ENCODE peak calls at places on chromosomes 12 and 14, in six cellular contexts. One of them, this sample, is unnamed.

GRCh38 chr12:76031081-76031413 is 529 bp downstream of the PHLDA1 start:
- DNase-seq in MM.1S: no peak
- DNase-seq in CD4-positive, alpha-beta memory T cell: no peak
- DNase-seq in cardiac muscle cell: no peak
- DNase-seq in lung: no peak
- DNase-seq in CD8-positive, alpha-beta memory T cell: no peak
- DNase-seq in this sample: no peak

GRCh38 chr14:88518592-88519512 is 36.0 kb downstream of the PTPN21 start:
- DNase-seq in MM.1S: peak; percentile 14
- DNase-seq in CD4-positive, alpha-beta memory T cell: no peak
- DNase-seq in cardiac muscle cell: no peak
- DNase-seq in lung: no peak
- DNase-seq in CD8-positive, alpha-beta memory T cell: no peak
- DNase-seq in this sample: no peak

GRCh38 chr12:69275471-69275891 is 36.1 kb downstream of the CPSF6 start:
- DNase-seq in MM.1S: no peak
- DNase-seq in CD4-positive, alpha-beta memory T cell: peak; percentile 43
- DNase-seq in cardiac muscle cell: peak; percentile 21
- DNase-seq in lung: no peak
- DNase-seq in CD8-positive, alpha-beta memory T cell: no peak
- DNase-seq in this sample: peak; percentile 73

GRCh38 chr12:58906917-58907316 is 13.4 kb downstream of the LRIG3 start:
- DNase-seq in MM.1S: no peak
- DNase-seq in CD4-positive, alpha-beta memory T cell: no peak
- DNase-seq in cardiac muscle cell: no peak
- DNase-seq in lung: no peak
- DNase-seq in CD8-positive, alpha-beta memory T cell: no peak
- DNase-seq in this sample: no peak

GRCh38 chr12:64578556-64578955 is 31.7 kb upstream of the RASSF3 start:
- DNase-seq in MM.1S: no peak
- DNase-seq in CD4-positive, alpha-beta memory T cell: no peak
- DNase-seq in cardiac muscle cell: no peak
- DNase-seq in lung: no peak
- DNase-seq in CD8-positive, alpha-beta memory T cell: no peak
- DNase-seq in this sample: no peak

GRCh38 chr14:100750762-100751699 is 24.3 kb downstream of the DLK1 start:
- DNase-seq in MM.1S: no peak
- DNase-seq in CD4-positive, alpha-beta memory T cell: no peak
- DNase-seq in cardiac muscle cell: no peak
- DNase-seq in lung: no peak
- DNase-seq in CD8-positive, alpha-beta memory T cell: no peak
- DNase-seq in this sample: no peak

GRCh38 chr12:49346659-49347306 is at the start of gene DNAJC22:
- DNase-seq in MM.1S: peak; percentile 7
- DNase-seq in CD4-positive, alpha-beta memory T cell: peak; percentile 30
- DNase-seq in cardiac muscle cell: peak; percentile 34
- DNase-seq in lung: no peak
- DNase-seq in CD8-positive, alpha-beta memory T cell: no peak
- DNase-seq in this sample: no peak

GRCh38 chr14:95337052-95337595 is 17.4 kb upstream of the CLMN start:
- DNase-seq in MM.1S: no peak
- DNase-seq in CD4-positive, alpha-beta memory T cell: no peak
- DNase-seq in cardiac muscle cell: no peak
- DNase-seq in lung: no peak
- DNase-seq in CD8-positive, alpha-beta memory T cell: no peak
- DNase-seq in this sample: no peak

GRCh38 chr14:50837271-50837670 is 6.3 kb upstream of the NIN start:
- DNase-seq in MM.1S: no peak
- DNase-seq in CD4-positive, alpha-beta memory T cell: no peak
- DNase-seq in cardiac muscle cell: no peak
- DNase-seq in lung: no peak
- DNase-seq in CD8-positive, alpha-beta memory T cell: no peak
- DNase-seq in this sample: no peak

GRCh38 chr12:42809226-42809625 is 219.7 kb upstream of the PRICKLE1 start:
- DNase-seq in MM.1S: no peak
- DNase-seq in CD4-positive, alpha-beta memory T cell: no peak
- DNase-seq in cardiac muscle cell: no peak
- DNase-seq in lung: no peak
- DNase-seq in CD8-positive, alpha-beta memory T cell: no peak
- DNase-seq in this sample: no peak

GRCh38 chr12:132972374-132972773 is 13.8 kb upstream of the ZNF26 start:
- DNase-seq in MM.1S: no peak
- DNase-seq in CD4-positive, alpha-beta memory T cell: no peak
- DNase-seq in cardiac muscle cell: no peak
- DNase-seq in lung: no peak
- DNase-seq in CD8-positive, alpha-beta memory T cell: no peak
- DNase-seq in this sample: no peak

GRCh38 chr12:87930652-87931051 is 98.5 kb downstream of the C12orf50 start:
- DNase-seq in MM.1S: no peak
- DNase-seq in CD4-positive, alpha-beta memory T cell: no peak
- DNase-seq in cardiac muscle cell: no peak
- DNase-seq in lung: no peak
- DNase-seq in CD8-positive, alpha-beta memory T cell: no peak
- DNase-seq in this sample: no peak

GRCh38 chr14:68756071-68756481 is 36.8 kb downstream of the ZFP36L1 start:
- DNase-seq in MM.1S: no peak
- DNase-seq in CD4-positive, alpha-beta memory T cell: no peak
- DNase-seq in cardiac muscle cell: no peak
- DNase-seq in lung: no peak
- DNase-seq in CD8-positive, alpha-beta memory T cell: no peak
- DNase-seq in this sample: no peak

GRCh38 chr14:69138189-69138535 is 14.8 kb downstream of the DCAF5 start:
- DNase-seq in MM.1S: no peak
- DNase-seq in CD4-positive, alpha-beta memory T cell: no peak
- DNase-seq in cardiac muscle cell: no peak
- DNase-seq in lung: no peak
- DNase-seq in CD8-positive, alpha-beta memory T cell: no peak
- DNase-seq in this sample: no peak

GRCh38 chr12:119448737-119449136 is 114.2 kb downstream of the CCDC60 start:
- DNase-seq in MM.1S: no peak
- DNase-seq in CD4-positive, alpha-beta memory T cell: no peak
- DNase-seq in cardiac muscle cell: no peak
- DNase-seq in lung: no peak
- DNase-seq in CD8-positive, alpha-beta memory T cell: no peak
- DNase-seq in this sample: no peak

GRCh38 chr12:105721051-105721825 is 390.7 kb downstream of the C12orf75 start:
- DNase-seq in MM.1S: peak; percentile 63
- DNase-seq in CD4-positive, alpha-beta memory T cell: no peak
- DNase-seq in cardiac muscle cell: no peak
- DNase-seq in lung: no peak
- DNase-seq in CD8-positive, alpha-beta memory T cell: no peak
- DNase-seq in this sample: peak; percentile 68

GRCh38 chr12:96070670-96071279 is 35.4 kb upstream of the LTA4H start:
- DNase-seq in MM.1S: no peak
- DNase-seq in CD4-positive, alpha-beta memory T cell: no peak
- DNase-seq in cardiac muscle cell: peak; percentile 21
- DNase-seq in lung: no peak
- DNase-seq in CD8-positive, alpha-beta memory T cell: no peak
- DNase-seq in this sample: no peak

GRCh38 chr12:57430117-57430930 is 519 bp downstream of the R3HDM2 start:
- DNase-seq in MM.1S: peak; percentile 66
- DNase-seq in CD4-positive, alpha-beta memory T cell: peak; percentile 61
- DNase-seq in cardiac muscle cell: peak; percentile 80
- DNase-seq in lung: peak; percentile 42
- DNase-seq in CD8-positive, alpha-beta memory T cell: no peak
- DNase-seq in this sample: no peak

GRCh38 chr14:55713496-55713895 is 133.5 kb downstream of the KTN1 start:
- DNase-seq in MM.1S: no peak
- DNase-seq in CD4-positive, alpha-beta memory T cell: no peak
- DNase-seq in cardiac muscle cell: no peak
- DNase-seq in lung: no peak
- DNase-seq in CD8-positive, alpha-beta memory T cell: no peak
- DNase-seq in this sample: no peak

GRCh38 chr12:111448266-111448830 is 42.6 kb downstream of the SH2B3 start:
- DNase-seq in MM.1S: no peak
- DNase-seq in CD4-positive, alpha-beta memory T cell: no peak
- DNase-seq in cardiac muscle cell: no peak
- DNase-seq in lung: peak; percentile 22
- DNase-seq in CD8-positive, alpha-beta memory T cell: no peak
- DNase-seq in this sample: no peak

GRCh38 chr14:105203057-105203494 is 22.0 kb upstream of the NUDT14 start:
- DNase-seq in MM.1S: peak; percentile 28
- DNase-seq in CD4-positive, alpha-beta memory T cell: peak; percentile 49
- DNase-seq in cardiac muscle cell: peak; percentile 79
- DNase-seq in lung: peak; percentile 77
- DNase-seq in CD8-positive, alpha-beta memory T cell: peak; percentile 55
- DNase-seq in this sample: no peak

GRCh38 chr14:78997811-78998210 is 827.6 kb downstream of the NRXN3 start:
- DNase-seq in MM.1S: no peak
- DNase-seq in CD4-positive, alpha-beta memory T cell: no peak
- DNase-seq in cardiac muscle cell: peak; percentile 66
- DNase-seq in lung: no peak
- DNase-seq in CD8-positive, alpha-beta memory T cell: no peak
- DNase-seq in this sample: no peak

GRCh38 chr12:5616854-5617253 is 184.9 kb downstream of the NTF3 start:
- DNase-seq in MM.1S: no peak
- DNase-seq in CD4-positive, alpha-beta memory T cell: no peak
- DNase-seq in cardiac muscle cell: no peak
- DNase-seq in lung: no peak
- DNase-seq in CD8-positive, alpha-beta memory T cell: no peak
- DNase-seq in this sample: no peak

GRCh38 chr12:67758119-67758873 is 109.8 kb downstream of the DYRK2 start:
- DNase-seq in MM.1S: peak; percentile 85
- DNase-seq in CD4-positive, alpha-beta memory T cell: no peak
- DNase-seq in cardiac muscle cell: no peak
- DNase-seq in lung: no peak
- DNase-seq in CD8-positive, alpha-beta memory T cell: no peak
- DNase-seq in this sample: no peak

GRCh38 chr14:48584031-48584430 is 908.6 kb upstream of the MDGA2 start:
- DNase-seq in MM.1S: no peak
- DNase-seq in CD4-positive, alpha-beta memory T cell: no peak
- DNase-seq in cardiac muscle cell: no peak
- DNase-seq in lung: no peak
- DNase-seq in CD8-positive, alpha-beta memory T cell: no peak
- DNase-seq in this sample: no peak

DNA sequence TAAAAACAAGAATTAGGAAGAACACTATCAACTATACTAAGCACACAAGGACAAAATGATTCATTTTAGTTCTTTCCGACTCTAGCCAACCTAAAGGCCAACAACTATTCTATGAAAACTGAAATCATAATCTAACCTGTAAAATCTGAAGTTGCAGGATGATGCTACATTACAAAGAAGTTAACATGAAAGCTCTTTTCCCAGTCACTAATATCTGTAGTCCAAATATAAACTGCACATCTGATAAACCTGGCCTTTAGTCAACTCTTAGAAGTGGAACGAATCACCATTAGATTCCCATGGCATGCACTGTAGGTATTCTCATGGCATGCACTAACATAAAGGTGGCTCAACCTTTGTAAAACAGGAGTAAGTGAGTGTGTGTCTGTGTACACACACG is 41.7 kb downstream of the BLTP3B start:
- DNase-seq in MM.1S: no peak
- DNase-seq in CD4-positive, alpha-beta memory T cell: no peak
- DNase-seq in cardiac muscle cell: no peak
- DNase-seq in lung: no peak
- DNase-seq in CD8-positive, alpha-beta memory T cell: no peak
- DNase-seq in this sample: no peak
- H3K4me3 ChIP-seq in MM.1S: no peak overlapping the region
- H3K4me3 ChIP-seq in CD4-positive, alpha-beta memory T cell: no peak overlapping the region
- H3K4me3 ChIP-seq in cardiac muscle cell: no peak overlapping the region
- H3K4me3 ChIP-seq in lung: no peak overlapping the region
- H3K4me3 ChIP-seq in CD8-positive, alpha-beta memory T cell: no peak overlapping the region
- H3K4me3 ChIP-seq in this sample: no peak overlapping the region

DNA sequence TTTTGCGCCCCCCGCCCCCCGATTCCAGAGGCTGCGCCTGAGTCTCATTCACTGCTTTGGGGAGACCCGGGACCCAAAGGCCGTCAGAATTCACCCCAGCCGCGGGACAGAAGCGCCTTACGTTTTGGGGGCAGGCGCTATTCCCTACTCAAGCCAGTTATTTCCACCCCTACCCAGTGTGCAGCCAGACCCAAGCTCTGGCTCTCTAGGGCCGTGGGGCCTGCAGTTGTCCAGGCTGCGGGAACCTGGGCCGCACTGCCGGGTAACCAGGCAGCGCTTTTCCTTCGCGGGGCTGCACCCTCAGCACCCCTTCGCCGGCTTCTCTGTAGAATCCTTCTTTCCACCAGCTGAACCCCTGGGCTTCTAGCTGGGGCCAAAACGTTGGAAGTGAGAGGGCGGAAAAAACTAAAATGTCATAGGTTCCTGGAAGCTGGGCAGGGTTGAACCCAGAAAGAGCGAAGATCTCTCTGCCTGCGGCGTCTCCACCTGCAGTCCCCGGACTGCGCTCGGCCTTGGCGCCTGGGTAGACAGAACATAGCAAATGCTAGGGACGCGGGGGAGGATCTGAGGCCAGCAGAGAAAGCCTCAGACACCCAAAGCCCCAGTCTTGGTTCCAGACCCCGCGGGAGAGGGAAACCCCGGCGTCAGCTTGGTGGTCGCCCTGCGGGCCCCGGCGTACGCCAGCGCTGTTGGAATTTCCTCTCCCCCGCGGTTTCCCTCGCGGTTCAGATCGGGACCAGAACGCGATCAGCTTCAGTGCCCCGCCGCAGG is 18.4 kb downstream of the TBX3 start:
- DNase-seq in MM.1S: no peak
- DNase-seq in CD4-positive, alpha-beta memory T cell: no peak
- DNase-seq in cardiac muscle cell: no peak
- DNase-seq in lung: no peak
- DNase-seq in CD8-positive, alpha-beta memory T cell: no peak
- DNase-seq in this sample: no peak
- H3K4me3 ChIP-seq in MM.1S: no peak overlapping the region
- H3K4me3 ChIP-seq in CD4-positive, alpha-beta memory T cell: no peak overlapping the region
- H3K4me3 ChIP-seq in cardiac muscle cell: peak overlapping the region; percentile 11
- H3K4me3 ChIP-seq in lung: no peak overlapping the region
- H3K4me3 ChIP-seq in CD8-positive, alpha-beta memory T cell: no peak overlapping the region
- H3K4me3 ChIP-seq in this sample: no peak overlapping the region

DNA sequence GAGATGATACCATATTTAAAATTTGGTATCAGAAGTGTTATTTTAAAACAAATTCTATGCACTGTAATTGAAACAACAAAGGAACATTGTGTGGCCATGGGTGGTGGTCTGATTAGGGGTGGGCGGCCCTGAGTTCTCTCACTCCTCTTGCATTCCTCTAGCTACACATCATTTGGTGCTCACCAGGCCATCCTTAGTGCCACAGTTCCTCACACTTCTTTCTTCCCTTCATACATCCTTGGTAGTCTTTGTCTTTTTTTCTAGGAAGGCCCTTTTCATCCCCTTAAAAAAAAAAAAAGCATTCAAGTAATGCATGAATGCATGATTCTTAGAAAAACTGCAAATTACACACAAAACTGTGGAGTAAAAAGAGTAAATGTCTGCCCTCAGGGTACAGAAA is 2.4 kb upstream of the MANSC4 start:
- DNase-seq in MM.1S: no peak
- DNase-seq in CD4-positive, alpha-beta memory T cell: no peak
- DNase-seq in cardiac muscle cell: no peak
- DNase-seq in lung: no peak
- DNase-seq in CD8-positive, alpha-beta memory T cell: no peak
- DNase-seq in this sample: no peak
- H3K4me3 ChIP-seq in MM.1S: no peak overlapping the region
- H3K4me3 ChIP-seq in CD4-positive, alpha-beta memory T cell: no peak overlapping the region
- H3K4me3 ChIP-seq in cardiac muscle cell: no peak overlapping the region
- H3K4me3 ChIP-seq in lung: no peak overlapping the region
- H3K4me3 ChIP-seq in CD8-positive, alpha-beta memory T cell: no peak overlapping the region
- H3K4me3 ChIP-seq in this sample: no peak overlapping the region

DNA sequence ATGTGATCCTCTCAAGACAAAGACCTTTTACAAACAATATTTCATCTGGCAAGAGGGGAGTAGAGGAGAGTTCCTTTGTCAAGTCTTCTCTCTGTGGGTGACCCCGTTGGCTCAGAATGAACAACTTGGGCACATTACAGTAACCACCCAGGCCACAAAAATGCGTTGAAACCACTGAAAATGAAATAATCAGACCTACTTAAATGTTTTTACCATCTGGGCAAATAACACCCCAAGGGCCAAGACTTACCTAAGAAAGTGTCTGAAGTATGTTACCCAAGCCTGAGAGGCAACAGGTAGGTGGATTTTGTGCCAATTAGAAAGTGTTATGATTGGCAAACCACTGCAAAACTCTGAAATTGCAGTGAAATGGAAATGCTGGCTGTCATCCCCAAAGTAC is 1.3 kb downstream of the TC2N start:
- DNase-seq in MM.1S: peak; percentile 60
- DNase-seq in CD4-positive, alpha-beta memory T cell: no peak
- DNase-seq in cardiac muscle cell: no peak
- DNase-seq in lung: no peak
- DNase-seq in CD8-positive, alpha-beta memory T cell: no peak
- DNase-seq in this sample: no peak
- H3K4me3 ChIP-seq in MM.1S: no peak overlapping the region
- H3K4me3 ChIP-seq in CD4-positive, alpha-beta memory T cell: peak overlapping the region; percentile 76
- H3K4me3 ChIP-seq in cardiac muscle cell: no peak overlapping the region
- H3K4me3 ChIP-seq in lung: no peak overlapping the region
- H3K4me3 ChIP-seq in CD8-positive, alpha-beta memory T cell: peak overlapping the region; percentile 69
- H3K4me3 ChIP-seq in this sample: no peak overlapping the region

This sample was measured in Jurkat, Clone E6-1.